ENCODE peak calls at places on chromosomes 5 and 9, in ten cellular contexts. One of them, this sample, is unnamed.
A peak's percentile ranks its signal among the peaks of the same experiment; 100 is the strongest.

GRCh38 chr9:113349434-113350337 is at the start of gene BSPRY:
- DNase-seq in suprapubic skin: no peak
- DNase-seq in H54: no peak
- DNase-seq in ureter: no peak
- DNase-seq in HT-29: peak; percentile 63
- DNase-seq in NCI-H1417: peak; percentile 67
- DNase-seq in GM04504: no peak
- DNase-seq in uterus: no peak
- DNase-seq in CD14-positive monocyte: no peak
- DNase-seq in activated gamma-delta T cell treated with anti-CD3 and anti-CD28 coated beads, Interleukin-2, amount 50 U/mL, for 16 hours: no peak
- DNase-seq in this sample: no peak

GRCh38 chr9:70672136-70672535 is 257.7 kb upstream of the KLF9 start:
- DNase-seq in ureter: no peak
- DNase-seq in H54: no peak
- DNase-seq in HT-29: no peak
- DNase-seq in CD14-positive monocyte: no peak
- DNase-seq in NCI-H1417: no peak
- DNase-seq in suprapubic skin: no peak
- DNase-seq in GM04504: no peak
- DNase-seq in activated gamma-delta T cell treated with anti-CD3 and anti-CD28 coated beads, Interleukin-2, amount 50 U/mL, for 16 hours: no peak
- DNase-seq in uterus: no peak
- DNase-seq in this sample: no peak

GRCh38 chr5:167936944-167937627 is 354.4 kb upstream of the WWC1 start:
- DNase-seq in activated gamma-delta T cell treated with anti-CD3 and anti-CD28 coated beads, Interleukin-2, amount 50 U/mL, for 16 hours: no peak
- DNase-seq in suprapubic skin: no peak
- DNase-seq in HT-29: no peak
- DNase-seq in H54: no peak
- DNase-seq in CD14-positive monocyte: no peak
- DNase-seq in NCI-H1417: no peak
- DNase-seq in ureter: no peak
- DNase-seq in uterus: no peak
- DNase-seq in GM04504: no peak
- DNase-seq in this sample: no peak

GRCh38 chr5:2905741-2906140 is 154.3 kb upstream of the IRX2 start:
- DNase-seq in suprapubic skin: no peak
- DNase-seq in NCI-H1417: no peak
- DNase-seq in GM04504: no peak
- DNase-seq in HT-29: no peak
- DNase-seq in CD14-positive monocyte: no peak
- DNase-seq in H54: no peak
- DNase-seq in activated gamma-delta T cell treated with anti-CD3 and anti-CD28 coated beads, Interleukin-2, amount 50 U/mL, for 16 hours: no peak
- DNase-seq in uterus: no peak
- DNase-seq in ureter: peak; percentile 12
- DNase-seq in this sample: no peak

GRCh38 chr5:179798144-179798770 is 4.5 kb downstream of the LTC4S start:
- DNase-seq in suprapubic skin: no peak
- DNase-seq in ureter: no peak
- DNase-seq in uterus: no peak
- DNase-seq in activated gamma-delta T cell treated with anti-CD3 and anti-CD28 coated beads, Interleukin-2, amount 50 U/mL, for 16 hours: no peak
- DNase-seq in CD14-positive monocyte: no peak
- DNase-seq in HT-29: no peak
- DNase-seq in NCI-H1417: no peak
- DNase-seq in GM04504: no peak
- DNase-seq in H54: no peak
- DNase-seq in this sample: no peak

GRCh38 chr5:125140855-125141254 is 394.4 kb upstream of the ZNF608 start:
- DNase-seq in uterus: no peak
- DNase-seq in activated gamma-delta T cell treated with anti-CD3 and anti-CD28 coated beads, Interleukin-2, amount 50 U/mL, for 16 hours: no peak
- DNase-seq in CD14-positive monocyte: no peak
- DNase-seq in HT-29: no peak
- DNase-seq in H54: no peak
- DNase-seq in ureter: no peak
- DNase-seq in suprapubic skin: no peak
- DNase-seq in NCI-H1417: no peak
- DNase-seq in GM04504: peak; percentile 77
- DNase-seq in this sample: peak; percentile 57

GRCh38 chr5:179430256-179431175 is 85.3 kb upstream of the ADAMTS2 start:
- DNase-seq in CD14-positive monocyte: no peak
- DNase-seq in NCI-H1417: no peak
- DNase-seq in ureter: no peak
- DNase-seq in H54: no peak
- DNase-seq in suprapubic skin: no peak
- DNase-seq in GM04504: no peak
- DNase-seq in HT-29: no peak
- DNase-seq in uterus: no peak
- DNase-seq in activated gamma-delta T cell treated with anti-CD3 and anti-CD28 coated beads, Interleukin-2, amount 50 U/mL, for 16 hours: no peak
- DNase-seq in this sample: no peak

GRCh38 chr5:158886957-158887356 is 212.8 kb downstream of the EBF1 start:
- DNase-seq in CD14-positive monocyte: no peak
- DNase-seq in NCI-H1417: no peak
- DNase-seq in H54: no peak
- DNase-seq in ureter: no peak
- DNase-seq in activated gamma-delta T cell treated with anti-CD3 and anti-CD28 coated beads, Interleukin-2, amount 50 U/mL, for 16 hours: no peak
- DNase-seq in GM04504: no peak
- DNase-seq in suprapubic skin: no peak
- DNase-seq in HT-29: no peak
- DNase-seq in uterus: no peak
- DNase-seq in this sample: no peak

GRCh38 chr9:108235599-108235998 is 620.2 kb downstream of the ACTL7B start:
- DNase-seq in uterus: no peak
- DNase-seq in GM04504: no peak
- DNase-seq in NCI-H1417: peak; percentile 19
- DNase-seq in HT-29: no peak
- DNase-seq in suprapubic skin: no peak
- DNase-seq in H54: no peak
- DNase-seq in ureter: no peak
- DNase-seq in CD14-positive monocyte: no peak
- DNase-seq in activated gamma-delta T cell treated with anti-CD3 and anti-CD28 coated beads, Interleukin-2, amount 50 U/mL, for 16 hours: no peak
- DNase-seq in this sample: no peak

GRCh38 chr5:119323630-119324000 is 32.2 kb upstream of the TNFAIP8 start:
- DNase-seq in activated gamma-delta T cell treated with anti-CD3 and anti-CD28 coated beads, Interleukin-2, amount 50 U/mL, for 16 hours: no peak
- DNase-seq in suprapubic skin: no peak
- DNase-seq in H54: no peak
- DNase-seq in GM04504: no peak
- DNase-seq in ureter: no peak
- DNase-seq in uterus: no peak
- DNase-seq in CD14-positive monocyte: no peak
- DNase-seq in NCI-H1417: peak; percentile 82
- DNase-seq in HT-29: peak; percentile 46
- DNase-seq in this sample: no peak

GRCh38 chr5:164317676-164318075 is 812.3 kb downstream of the MAT2B start:
- DNase-seq in activated gamma-delta T cell treated with anti-CD3 and anti-CD28 coated beads, Interleukin-2, amount 50 U/mL, for 16 hours: no peak
- DNase-seq in HT-29: no peak
- DNase-seq in H54: no peak
- DNase-seq in uterus: no peak
- DNase-seq in CD14-positive monocyte: no peak
- DNase-seq in NCI-H1417: no peak
- DNase-seq in GM04504: no peak
- DNase-seq in ureter: no peak
- DNase-seq in suprapubic skin: no peak
- DNase-seq in this sample: no peak

GRCh38 chr9:134065720-134066419 is 2.0 kb downstream of the BRD3 start:
- DNase-seq in activated gamma-delta T cell treated with anti-CD3 and anti-CD28 coated beads, Interleukin-2, amount 50 U/mL, for 16 hours: peak; percentile 46
- DNase-seq in uterus: no peak
- DNase-seq in CD14-positive monocyte: peak; percentile 72
- DNase-seq in GM04504: peak; percentile 35
- DNase-seq in ureter: peak; percentile 74
- DNase-seq in suprapubic skin: peak; percentile 60
- DNase-seq in HT-29: peak; percentile 65
- DNase-seq in NCI-H1417: peak; percentile 51
- DNase-seq in H54: peak; percentile 98
- DNase-seq in this sample: peak; percentile 40

GRCh38 chr5:178577944-178578343 is 12.2 kb downstream of the COL23A1 start:
- DNase-seq in H54: no peak
- DNase-seq in ureter: peak; percentile 13
- DNase-seq in GM04504: no peak
- DNase-seq in NCI-H1417: no peak
- DNase-seq in CD14-positive monocyte: no peak
- DNase-seq in activated gamma-delta T cell treated with anti-CD3 and anti-CD28 coated beads, Interleukin-2, amount 50 U/mL, for 16 hours: no peak
- DNase-seq in uterus: no peak
- DNase-seq in suprapubic skin: no peak
- DNase-seq in HT-29: no peak
- DNase-seq in this sample: no peak

GRCh38 chr5:38330207-38330606 is 71.8 kb downstream of the EGFLAM start:
- DNase-seq in GM04504: no peak
- DNase-seq in NCI-H1417: no peak
- DNase-seq in suprapubic skin: no peak
- DNase-seq in H54: no peak
- DNase-seq in ureter: no peak
- DNase-seq in HT-29: no peak
- DNase-seq in activated gamma-delta T cell treated with anti-CD3 and anti-CD28 coated beads, Interleukin-2, amount 50 U/mL, for 16 hours: no peak
- DNase-seq in CD14-positive monocyte: no peak
- DNase-seq in uterus: no peak
- DNase-seq in this sample: no peak